ENCODE peak calls at places on chromosomes 11 and 22, in nine cellular contexts. One of them, this sample, is unnamed.

GRCh38 chr11:48052183-48053040 is 72.1 kb downstream of the PTPRJ start:
- DNase-seq in activated naive CD4-positive, alpha-beta T cell: no peak
- DNase-seq in EL: peak; percentile 81
- DNase-seq in B cell: no peak
- DNase-seq in central memory CD4-positive, alpha-beta T cell: no peak
- DNase-seq in GM12891: no peak
- DNase-seq in substantia nigra: no peak
- DNase-seq in activated CD8-positive, alpha-beta memory T cell treated with anti-CD3 and anti-CD28 coated beads, Interleukin-2, amount 50 U/mL, for 48 hours: no peak
- DNase-seq in NCI-H1092: no peak
- DNase-seq in this sample: no peak

GRCh38 chr11:101061606-101062005 is 68.0 kb downstream of the PGR start:
- DNase-seq in activated CD8-positive, alpha-beta memory T cell treated with anti-CD3 and anti-CD28 coated beads, Interleukin-2, amount 50 U/mL, for 48 hours: no peak
- DNase-seq in GM12891: no peak
- DNase-seq in substantia nigra: no peak
- DNase-seq in EL: peak; percentile 4
- DNase-seq in activated naive CD4-positive, alpha-beta T cell: no peak
- DNase-seq in central memory CD4-positive, alpha-beta T cell: no peak
- DNase-seq in B cell: no peak
- DNase-seq in NCI-H1092: no peak
- DNase-seq in this sample: no peak

GRCh38 chr11:77096591-77097019 is 6.0 kb upstream of the OMP start:
- DNase-seq in activated naive CD4-positive, alpha-beta T cell: no peak
- DNase-seq in substantia nigra: no peak
- DNase-seq in central memory CD4-positive, alpha-beta T cell: no peak
- DNase-seq in EL: no peak
- DNase-seq in activated CD8-positive, alpha-beta memory T cell treated with anti-CD3 and anti-CD28 coated beads, Interleukin-2, amount 50 U/mL, for 48 hours: no peak
- DNase-seq in NCI-H1092: no peak
- DNase-seq in B cell: no peak
- DNase-seq in GM12891: no peak
- DNase-seq in this sample: no peak

GRCh38 chr11:116835791-116836647 is 1.4 kb downstream of the APOA1 start:
- DNase-seq in activated naive CD4-positive, alpha-beta T cell: peak; percentile 80
- DNase-seq in activated CD8-positive, alpha-beta memory T cell treated with anti-CD3 and anti-CD28 coated beads, Interleukin-2, amount 50 U/mL, for 48 hours: peak; percentile 89
- DNase-seq in central memory CD4-positive, alpha-beta T cell: peak; percentile 75
- DNase-seq in substantia nigra: peak; percentile 64
- DNase-seq in EL: peak; percentile 94
- DNase-seq in B cell: peak; percentile 84
- DNase-seq in NCI-H1092: peak; percentile 95
- DNase-seq in GM12891: peak; percentile 95
- DNase-seq in this sample: peak; percentile 91

GRCh38 chr11:130161441-130161840 is 1.9 kb downstream of the ST14 start:
- DNase-seq in substantia nigra: no peak
- DNase-seq in GM12891: no peak
- DNase-seq in central memory CD4-positive, alpha-beta T cell: no peak
- DNase-seq in EL: no peak
- DNase-seq in activated CD8-positive, alpha-beta memory T cell treated with anti-CD3 and anti-CD28 coated beads, Interleukin-2, amount 50 U/mL, for 48 hours: no peak
- DNase-seq in B cell: no peak
- DNase-seq in activated naive CD4-positive, alpha-beta T cell: no peak
- DNase-seq in NCI-H1092: no peak
- DNase-seq in this sample: no peak

GRCh38 chr11:76744186-76745058 is 38.7 kb upstream of the TSKU start:
- DNase-seq in central memory CD4-positive, alpha-beta T cell: no peak
- DNase-seq in substantia nigra: no peak
- DNase-seq in EL: peak; percentile 36
- DNase-seq in B cell: no peak
- DNase-seq in activated CD8-positive, alpha-beta memory T cell treated with anti-CD3 and anti-CD28 coated beads, Interleukin-2, amount 50 U/mL, for 48 hours: no peak
- DNase-seq in NCI-H1092: no peak
- DNase-seq in activated naive CD4-positive, alpha-beta T cell: no peak
- DNase-seq in GM12891: no peak
- DNase-seq in this sample: no peak

GRCh38 chr22:26461188-26461810 is 22.3 kb downstream of the HPS4 start:
- DNase-seq in substantia nigra: no peak
- DNase-seq in B cell: peak; percentile 45
- DNase-seq in EL: peak; percentile 48
- DNase-seq in activated naive CD4-positive, alpha-beta T cell: peak; percentile 15
- DNase-seq in activated CD8-positive, alpha-beta memory T cell treated with anti-CD3 and anti-CD28 coated beads, Interleukin-2, amount 50 U/mL, for 48 hours: peak; percentile 69
- DNase-seq in central memory CD4-positive, alpha-beta T cell: no peak
- DNase-seq in GM12891: peak; percentile 30
- DNase-seq in NCI-H1092: peak; percentile 22
- DNase-seq in this sample: peak; percentile 62

GRCh38 chr11:39113606-39114005 is 2345.8 kb downstream of the LRRC4C start:
- DNase-seq in B cell: no peak
- DNase-seq in GM12891: no peak
- DNase-seq in activated naive CD4-positive, alpha-beta T cell: no peak
- DNase-seq in substantia nigra: no peak
- DNase-seq in activated CD8-positive, alpha-beta memory T cell treated with anti-CD3 and anti-CD28 coated beads, Interleukin-2, amount 50 U/mL, for 48 hours: no peak
- DNase-seq in central memory CD4-positive, alpha-beta T cell: no peak
- DNase-seq in EL: no peak
- DNase-seq in NCI-H1092: no peak
- DNase-seq in this sample: no peak

GRCh38 chr11:2151500-2152257 is 9.3 kb downstream of the INS start:
- DNase-seq in NCI-H1092: peak; percentile 69
- DNase-seq in B cell: peak; percentile 93
- DNase-seq in central memory CD4-positive, alpha-beta T cell: peak; percentile 72
- DNase-seq in substantia nigra: peak; percentile 11
- DNase-seq in activated CD8-positive, alpha-beta memory T cell treated with anti-CD3 and anti-CD28 coated beads, Interleukin-2, amount 50 U/mL, for 48 hours: peak; percentile 89
- DNase-seq in GM12891: peak; percentile 86
- DNase-seq in EL: peak; percentile 70
- DNase-seq in activated naive CD4-positive, alpha-beta T cell: peak; percentile 70
- DNase-seq in this sample: peak; percentile 91

GRCh38 chr11:8597182-8597581 is 3.2 kb upstream of the STK33 start:
- DNase-seq in substantia nigra: no peak
- DNase-seq in EL: peak; percentile 31
- DNase-seq in GM12891: no peak
- DNase-seq in central memory CD4-positive, alpha-beta T cell: no peak
- DNase-seq in activated naive CD4-positive, alpha-beta T cell: no peak
- DNase-seq in NCI-H1092: no peak
- DNase-seq in activated CD8-positive, alpha-beta memory T cell treated with anti-CD3 and anti-CD28 coated beads, Interleukin-2, amount 50 U/mL, for 48 hours: no peak
- DNase-seq in B cell: no peak
- DNase-seq in this sample: no peak

GRCh38 chr11:74717211-74717997 is 13.8 kb downstream of the CHRDL2 start:
- DNase-seq in activated CD8-positive, alpha-beta memory T cell treated with anti-CD3 and anti-CD28 coated beads, Interleukin-2, amount 50 U/mL, for 48 hours: no peak
- DNase-seq in central memory CD4-positive, alpha-beta T cell: no peak
- DNase-seq in GM12891: no peak
- DNase-seq in substantia nigra: no peak
- DNase-seq in B cell: no peak
- DNase-seq in EL: no peak
- DNase-seq in NCI-H1092: no peak
- DNase-seq in activated naive CD4-positive, alpha-beta T cell: no peak
- DNase-seq in this sample: no peak

GRCh38 chr11:71433648-71434450 is 14.3 kb downstream of the DHCR7 start:
- DNase-seq in central memory CD4-positive, alpha-beta T cell: no peak
- DNase-seq in activated naive CD4-positive, alpha-beta T cell: no peak
- DNase-seq in NCI-H1092: no peak
- DNase-seq in activated CD8-positive, alpha-beta memory T cell treated with anti-CD3 and anti-CD28 coated beads, Interleukin-2, amount 50 U/mL, for 48 hours: no peak
- DNase-seq in substantia nigra: no peak
- DNase-seq in GM12891: no peak
- DNase-seq in EL: no peak
- DNase-seq in B cell: no peak
- DNase-seq in this sample: no peak

GRCh38 chr11:2750601-2751522 is 51.1 kb upstream of the KCNQ1OT1 start:
- DNase-seq in central memory CD4-positive, alpha-beta T cell: no peak
- DNase-seq in EL: no peak
- DNase-seq in activated CD8-positive, alpha-beta memory T cell treated with anti-CD3 and anti-CD28 coated beads, Interleukin-2, amount 50 U/mL, for 48 hours: no peak
- DNase-seq in B cell: no peak
- DNase-seq in NCI-H1092: peak; percentile 56
- DNase-seq in activated naive CD4-positive, alpha-beta T cell: no peak
- DNase-seq in substantia nigra: no peak
- DNase-seq in GM12891: no peak
- DNase-seq in this sample: no peak

GRCh38 chr11:32396991-32397390 is 38.3 kb downstream of the WT1 start:
- DNase-seq in EL: peak; percentile 62
- DNase-seq in B cell: no peak
- DNase-seq in substantia nigra: no peak
- DNase-seq in central memory CD4-positive, alpha-beta T cell: no peak
- DNase-seq in activated naive CD4-positive, alpha-beta T cell: no peak
- DNase-seq in activated CD8-positive, alpha-beta memory T cell treated with anti-CD3 and anti-CD28 coated beads, Interleukin-2, amount 50 U/mL, for 48 hours: no peak
- DNase-seq in NCI-H1092: no peak
- DNase-seq in GM12891: no peak
- DNase-seq in this sample: no peak

GRCh38 chr11:72754544-72755155 is 2.4 kb upstream of the ARAP1 start:
- DNase-seq in NCI-H1092: no peak
- DNase-seq in substantia nigra: no peak
- DNase-seq in activated CD8-positive, alpha-beta memory T cell treated with anti-CD3 and anti-CD28 coated beads, Interleukin-2, amount 50 U/mL, for 48 hours: no peak
- DNase-seq in GM12891: no peak
- DNase-seq in EL: no peak
- DNase-seq in B cell: no peak
- DNase-seq in central memory CD4-positive, alpha-beta T cell: no peak
- DNase-seq in activated naive CD4-positive, alpha-beta T cell: no peak
- DNase-seq in this sample: no peak

GRCh38 chr11:94974178-94974577 is 669 bp downstream of the KDM4D start:
- DNase-seq in GM12891: no peak
- DNase-seq in B cell: no peak
- DNase-seq in activated CD8-positive, alpha-beta memory T cell treated with anti-CD3 and anti-CD28 coated beads, Interleukin-2, amount 50 U/mL, for 48 hours: no peak
- DNase-seq in EL: no peak
- DNase-seq in NCI-H1092: no peak
- DNase-seq in central memory CD4-positive, alpha-beta T cell: no peak
- DNase-seq in activated naive CD4-positive, alpha-beta T cell: no peak
- DNase-seq in substantia nigra: no peak
- DNase-seq in this sample: no peak

GRCh38 chr11:74170694-74171629 is at the start of the genes C2CD3 and PPME1:
- DNase-seq in B cell: peak; percentile 88
- DNase-seq in EL: peak; percentile 100
- DNase-seq in substantia nigra: peak; percentile 99
- DNase-seq in NCI-H1092: peak; percentile 100
- DNase-seq in central memory CD4-positive, alpha-beta T cell: peak; percentile 99
- DNase-seq in activated naive CD4-positive, alpha-beta T cell: peak; percentile 94
- DNase-seq in activated CD8-positive, alpha-beta memory T cell treated with anti-CD3 and anti-CD28 coated beads, Interleukin-2, amount 50 U/mL, for 48 hours: peak; percentile 95
- DNase-seq in GM12891: peak; percentile 76
- DNase-seq in this sample: peak; percentile 90

GRCh38 chr11:94790771-94791180 is 22.6 kb downstream of the AMOTL1 start:
- DNase-seq in NCI-H1092: no peak
- DNase-seq in GM12891: no peak
- DNase-seq in substantia nigra: no peak
- DNase-seq in central memory CD4-positive, alpha-beta T cell: no peak
- DNase-seq in B cell: no peak
- DNase-seq in EL: no peak
- DNase-seq in activated naive CD4-positive, alpha-beta T cell: no peak
- DNase-seq in activated CD8-positive, alpha-beta memory T cell treated with anti-CD3 and anti-CD28 coated beads, Interleukin-2, amount 50 U/mL, for 48 hours: no peak
- DNase-seq in this sample: no peak

GRCh38 chr11:69155302-69156198 is at the start of gene SMIM38:
- DNase-seq in GM12891: no peak
- DNase-seq in central memory CD4-positive, alpha-beta T cell: no peak
- DNase-seq in activated CD8-positive, alpha-beta memory T cell treated with anti-CD3 and anti-CD28 coated beads, Interleukin-2, amount 50 U/mL, for 48 hours: no peak
- DNase-seq in B cell: no peak
- DNase-seq in EL: no peak
- DNase-seq in substantia nigra: no peak
- DNase-seq in activated naive CD4-positive, alpha-beta T cell: no peak
- DNase-seq in NCI-H1092: no peak
- DNase-seq in this sample: peak; percentile 78

GRCh38 chr11:127255239-127255638 is 254.7 kb upstream of the KIRREL3 start:
- DNase-seq in B cell: no peak
- DNase-seq in NCI-H1092: no peak
- DNase-seq in GM12891: no peak
- DNase-seq in activated naive CD4-positive, alpha-beta T cell: no peak
- DNase-seq in substantia nigra: no peak
- DNase-seq in central memory CD4-positive, alpha-beta T cell: no peak
- DNase-seq in EL: no peak
- DNase-seq in activated CD8-positive, alpha-beta memory T cell treated with anti-CD3 and anti-CD28 coated beads, Interleukin-2, amount 50 U/mL, for 48 hours: no peak
- DNase-seq in this sample: no peak

GRCh38 chr11:1574256-1575242 is 2.5 kb upstream of the DUSP8 start:
- DNase-seq in B cell: peak; percentile 87
- DNase-seq in activated CD8-positive, alpha-beta memory T cell treated with anti-CD3 and anti-CD28 coated beads, Interleukin-2, amount 50 U/mL, for 48 hours: peak; percentile 86
- DNase-seq in substantia nigra: no peak
- DNase-seq in EL: peak; percentile 43
- DNase-seq in activated naive CD4-positive, alpha-beta T cell: peak; percentile 58
- DNase-seq in central memory CD4-positive, alpha-beta T cell: peak; percentile 66
- DNase-seq in NCI-H1092: no peak
- DNase-seq in GM12891: peak; percentile 77
- DNase-seq in this sample: peak; percentile 88

GRCh38 chr11:26483101-26483500 is 89.0 kb downstream of the MUC15 start:
- DNase-seq in B cell: no peak
- DNase-seq in NCI-H1092: no peak
- DNase-seq in central memory CD4-positive, alpha-beta T cell: no peak
- DNase-seq in activated naive CD4-positive, alpha-beta T cell: no peak
- DNase-seq in EL: no peak
- DNase-seq in GM12891: no peak
- DNase-seq in activated CD8-positive, alpha-beta memory T cell treated with anti-CD3 and anti-CD28 coated beads, Interleukin-2, amount 50 U/mL, for 48 hours: no peak
- DNase-seq in substantia nigra: no peak
- DNase-seq in this sample: no peak

GRCh38 chr11:69879734-69880005 is 60.5 kb upstream of the FGF3 start:
- DNase-seq in GM12891: no peak
- DNase-seq in central memory CD4-positive, alpha-beta T cell: no peak
- DNase-seq in activated CD8-positive, alpha-beta memory T cell treated with anti-CD3 and anti-CD28 coated beads, Interleukin-2, amount 50 U/mL, for 48 hours: no peak
- DNase-seq in activated naive CD4-positive, alpha-beta T cell: no peak
- DNase-seq in B cell: no peak
- DNase-seq in NCI-H1092: no peak
- DNase-seq in substantia nigra: no peak
- DNase-seq in EL: no peak
- DNase-seq in this sample: no peak

GRCh38 chr11:117375960-117376359 is 48.3 kb downstream of the CEP164 start:
- DNase-seq in NCI-H1092: no peak
- DNase-seq in central memory CD4-positive, alpha-beta T cell: no peak
- DNase-seq in B cell: no peak
- DNase-seq in substantia nigra: no peak
- DNase-seq in activated naive CD4-positive, alpha-beta T cell: no peak
- DNase-seq in activated CD8-positive, alpha-beta memory T cell treated with anti-CD3 and anti-CD28 coated beads, Interleukin-2, amount 50 U/mL, for 48 hours: no peak
- DNase-seq in EL: no peak
- DNase-seq in GM12891: no peak
- DNase-seq in this sample: no peak

GRCh38 chr11:111327908-111328624 is 29.7 kb downstream of the POU2AF3 start:
- DNase-seq in activated naive CD4-positive, alpha-beta T cell: no peak
- DNase-seq in GM12891: no peak
- DNase-seq in activated CD8-positive, alpha-beta memory T cell treated with anti-CD3 and anti-CD28 coated beads, Interleukin-2, amount 50 U/mL, for 48 hours: no peak
- DNase-seq in NCI-H1092: peak; percentile 14
- DNase-seq in central memory CD4-positive, alpha-beta T cell: no peak
- DNase-seq in substantia nigra: no peak
- DNase-seq in EL: no peak
- DNase-seq in B cell: no peak
- DNase-seq in this sample: no peak

GRCh38 chr11:1923201-1923956 is 3.9 kb downstream of the TNNT3 start:
- DNase-seq in GM12891: no peak
- DNase-seq in EL: no peak
- DNase-seq in activated naive CD4-positive, alpha-beta T cell: no peak
- DNase-seq in central memory CD4-positive, alpha-beta T cell: no peak
- DNase-seq in activated CD8-positive, alpha-beta memory T cell treated with anti-CD3 and anti-CD28 coated beads, Interleukin-2, amount 50 U/mL, for 48 hours: no peak
- DNase-seq in substantia nigra: no peak
- DNase-seq in NCI-H1092: no peak
- DNase-seq in B cell: no peak
- DNase-seq in this sample: peak; percentile 21